ENCODE peak calls at places on chromosomes 16 and 17, in six cellular contexts. D is naive thymus-derived CD4-positive, alpha-beta T cell; J is IMR-90; Q is effector memory CD4-positive, alpha-beta T cell; I is heart right ventricle; B is CD4-positive, alpha-beta T cell. S is an unnamed sample.

GRCh38 chr17:49986396-49987289 is 8.4 kb downstream of the DLX3 start:
- DNase-seq in J (no peak), D (no peak), B (no peak), I (no peak), Q (no peak), S (no peak)

GRCh38 chr16:51968756-51969155 is 578.2 kb downstream of the TOX3 start:
- DNase-seq in Q (no peak), D (no peak), B (no peak), J (peak; percentile 63), I (no peak), S (no peak)

GRCh38 chr17:50871369-50871768 is 5.2 kb upstream of the TOB1 start:
- DNase-seq in D (peak; percentile 63), J (no peak), B (peak; percentile 19), I (no peak), Q (peak; percentile 43), S (no peak)

GRCh38 chr16:27235055-27235937 is 32.0 kb downstream of the KDM8 start:
- DNase-seq in J (peak; percentile 85), Q (peak; percentile 97), D (peak; percentile 97), I (peak; percentile 89), B (peak; percentile 82), S (peak; percentile 95)

GRCh38 chr16:57834936-57835335 is 32.6 kb upstream of the KIFC3 start:
- DNase-seq in D (no peak), I (no peak), Q (no peak), J (peak; percentile 34), B (no peak), S (no peak)

GRCh38 chr17:66276328-66276937 is 26.0 kb upstream of the PRKCA start:
- DNase-seq in J (peak; percentile 70), I (no peak), Q (no peak), B (no peak), D (no peak), S (no peak)

GRCh38 chr17:19766016-19766415 is 17.9 kb upstream of the ALDH3A1 start:
- DNase-seq in I (no peak), D (no peak), B (no peak), J (no peak), Q (no peak), S (no peak)

GRCh38 chr16:8594149-8594666 is 3.9 kb upstream of the TMEM114 start:
- DNase-seq in B (no peak), Q (no peak), D (no peak), I (no peak), J (no peak), S (no peak)

GRCh38 chr16:19555938-19556778 is 655 bp downstream of the VPS35L start:
- DNase-seq in Q (no peak), I (peak; percentile 13), J (peak; percentile 26), B (no peak), D (peak; percentile 31), S (no peak)

GRCh38 chr16:83995756-83996155 is 27.7 kb downstream of the NECAB2 start:
- DNase-seq in D (no peak), Q (no peak), J (peak; percentile 10), I (peak; percentile 14), B (no peak), S (peak; percentile 71)

GRCh38 chr16:16797239-16797638 is 418.3 kb downstream of the NPIPA7 start:
- DNase-seq in B (no peak), Q (no peak), D (no peak), J (no peak), I (no peak), S (no peak)

GRCh38 chr17:79223953-79224352 is 149.3 kb downstream of the ENGASE start:
- DNase-seq in B (no peak), J (no peak), I (no peak), D (no peak), Q (no peak), S (no peak)
- H3K27me3 ChIP-seq in B (peaks cover 45% of the 10 kb centered on the region), J (peaks cover 43% of the 10 kb centered on the region), I (peaks cover 79% of the 10 kb centered on the region), D (no peaks in the 10 kb centered on the region), Q (peaks cover 12% of the 10 kb centered on the region), S (no peaks in the 10 kb centered on the region)

GRCh38 chr16:79988089-79988488 is 387.6 kb upstream of the MAF start:
- DNase-seq in J (no peak), D (no peak), Q (no peak), B (no peak), I (no peak), S (no peak)
- H3K27ac ChIP-seq in J (no peak overlapping the region), D (no peak overlapping the region), Q (no peak overlapping the region), B (no peak overlapping the region), I (no peak overlapping the region), S (no peak overlapping the region)

DNA sequence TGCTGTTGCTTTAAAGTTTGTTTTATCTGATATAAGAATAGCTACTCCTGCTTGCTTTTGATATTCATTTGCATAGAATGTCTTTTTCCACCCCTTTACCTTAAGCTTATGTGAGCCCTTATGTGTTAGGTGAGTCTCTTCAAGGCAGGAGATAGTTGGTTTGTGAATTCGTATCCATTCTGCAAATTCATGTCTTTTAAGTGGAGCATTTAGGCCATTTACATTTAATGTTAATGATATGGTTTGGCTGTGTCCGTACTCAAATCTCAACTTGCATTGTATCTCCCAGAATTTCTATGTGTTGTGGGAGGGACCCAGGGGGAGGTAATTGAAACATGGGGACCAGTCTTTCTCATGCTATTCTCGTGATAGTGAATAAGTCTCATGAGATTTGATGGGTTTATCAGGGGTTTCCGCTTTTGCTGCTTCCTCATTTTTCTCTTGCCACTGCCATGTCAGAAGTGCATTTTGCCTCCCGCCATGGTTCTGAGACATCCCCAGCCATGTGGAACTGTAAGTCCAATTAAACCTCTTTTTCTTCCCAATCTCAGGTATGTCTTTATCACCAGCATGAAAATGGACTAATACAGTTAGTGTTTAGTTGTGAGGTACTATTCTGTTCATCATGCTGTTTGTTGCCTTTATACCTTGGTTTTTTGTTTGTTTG is 27.2 kb downstream of the ATF7IP2 start:
- DNase-seq in D (no peak), B (no peak), I (no peak), J (no peak), Q (no peak), S (no peak)
- H3K9me3 ChIP-seq in D (peaks cover 89% of the 10 kb centered on the region), B (peaks cover 81% of the 10 kb centered on the region), I (peaks cover 97% of the 10 kb centered on the region), J (peaks cover 10% of the 10 kb centered on the region), Q (peaks cover 20% of the 10 kb centered on the region), S (no peaks in the 10 kb centered on the region)

DNA sequence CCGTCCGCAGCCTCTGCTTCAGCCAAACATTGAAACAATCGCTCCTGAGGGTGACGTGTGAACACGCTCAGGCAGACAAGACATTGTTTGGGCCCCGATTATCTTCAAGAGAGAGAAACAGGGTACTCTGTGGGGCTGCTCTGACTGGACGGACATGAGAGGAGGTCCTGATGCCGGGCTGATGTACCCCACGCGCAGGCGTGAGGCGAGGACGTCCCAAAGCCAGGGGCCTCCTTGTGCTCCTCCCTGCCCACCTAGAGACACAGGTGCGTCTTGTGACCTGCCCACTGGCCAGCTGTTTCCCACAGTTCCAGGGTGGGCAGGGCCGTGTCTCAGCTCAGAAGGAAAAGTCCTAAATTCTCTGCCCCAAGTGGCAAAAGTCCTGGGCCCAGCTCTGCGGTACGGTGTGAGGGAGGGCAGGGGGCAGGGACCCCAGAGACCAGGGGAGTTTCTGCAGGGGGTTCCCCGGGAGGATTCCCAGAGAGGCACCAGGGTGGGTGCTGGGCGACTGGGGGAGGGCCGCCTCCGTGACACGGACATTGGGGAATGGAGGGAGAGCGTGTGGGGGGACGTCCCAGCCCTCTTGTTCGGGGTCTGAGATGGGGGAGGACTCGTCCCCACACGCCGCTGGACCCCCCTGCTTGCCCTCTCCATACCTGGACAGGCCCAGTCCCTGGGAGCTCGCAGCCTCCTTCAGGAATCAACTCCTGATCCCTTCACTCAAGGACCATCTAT is 26.2 kb upstream of the C1QTNF8 start:
- DNase-seq in J (no peak), D (no peak), I (no peak), B (no peak), Q (no peak), S (no peak)
- H3K27me3 ChIP-seq in J (peaks cover 16% of the 10 kb centered on the region), D (no peaks in the 10 kb centered on the region), I (peaks cover 19% of the 10 kb centered on the region), B (no peaks in the 10 kb centered on the region), Q (peaks cover 2% of the 10 kb centered on the region), S (no peaks in the 10 kb centered on the region)

DNA sequence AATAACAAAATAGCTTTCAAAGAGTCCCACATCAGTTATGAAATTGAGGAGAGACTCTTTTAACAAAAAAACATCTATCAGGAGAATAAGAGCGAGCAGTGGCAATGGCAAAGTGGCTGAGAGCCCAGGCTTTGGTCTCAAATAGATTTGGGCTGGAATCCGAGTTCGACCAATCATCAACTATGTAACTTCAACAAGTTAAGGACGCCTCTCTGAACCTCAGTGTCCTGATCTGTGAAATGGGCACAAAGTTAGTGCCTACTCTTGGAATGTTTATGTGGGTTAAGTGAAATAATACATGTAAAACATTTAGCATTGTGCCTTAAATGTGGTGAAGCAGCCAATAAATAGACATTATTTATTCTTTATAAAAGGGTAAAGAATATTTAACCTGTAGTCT is 45.4 kb downstream of the CFDP1 start:
- DNase-seq in I (no peak), J (no peak), B (no peak), D (no peak), Q (no peak), S (no peak)
- H3K27ac ChIP-seq in I (peak overlapping the region; percentile 1), J (no peak overlapping the region), B (no peak overlapping the region), D (no peak overlapping the region), Q (no peak overlapping the region), S (no peak overlapping the region)

GRCh38 chr17:31497994-31498826 is 106.7 kb downstream of the RAB11FIP4 start:
- DNase-seq in D (no peak), Q (no peak), B (no peak), I (no peak), J (no peak), S (no peak)
- H3K9me3 ChIP-seq in D (no peaks in the 10 kb centered on the region), Q (no peaks in the 10 kb centered on the region), B (no peaks in the 10 kb centered on the region), I (no peaks in the 10 kb centered on the region), J (no peaks in the 10 kb centered on the region), S (no peaks in the 10 kb centered on the region)

GRCh38 chr17:68295086-68295485 is 3.8 kb downstream of the ARSG start:
- DNase-seq in J (no peak), B (no peak), D (no peak), Q (no peak), I (no peak), S (no peak)
- H3K27me3 ChIP-seq in J (peaks cover 17% of the 10 kb centered on the region), B (no peaks in the 10 kb centered on the region), D (no peaks in the 10 kb centered on the region), Q (no peaks in the 10 kb centered on the region), I (peaks cover 26% of the 10 kb centered on the region), S (no peaks in the 10 kb centered on the region)

GRCh38 chr17:59362811-59363205 is 31.4 kb downstream of the YPEL2 start:
- DNase-seq in B (no peak), Q (no peak), D (no peak), J (no peak), I (no peak), S (no peak)
- H3K27ac ChIP-seq in B (peak overlapping the region; percentile 65), Q (peak overlapping the region; percentile 52), D (peak overlapping the region; percentile 68), J (peak overlapping the region; percentile 78), I (peak overlapping the region; percentile 11), S (peak overlapping the region; percentile 42)